ENCODE peak calls at places on chromosomes 3 and 15, in five cellular contexts. L is GM12864, X is HCT116, F is NCI-H510A treated with DMSO at 0.1 percent for 48 hours, C is small intestine. S is an unnamed sample.

GRCh38 chr3:66609660-66610547 is 109.1 kb upstream of the LRIG1 start:
- DNase-seq in C (peak), X (no peak), L (no peak), F (peak), S (no peak)

GRCh38 chr15:38672814-38673292 is 108.2 kb upstream of the RASGRP1 start:
- DNase-seq in C (no peak), L (peak), F (no peak), X (no peak), S (no peak)

GRCh38 chr3:193788189-193788946 is 195.4 kb downstream of the OPA1 start:
- DNase-seq in X (peak), F (peak), C (peak), L (peak), S (peak)

GRCh38 chr15:22811640-22812039 is 25.2 kb downstream of the NIPA1 start:
- DNase-seq in X (no peak), L (no peak), F (peak), C (peak), S (peak)

GRCh38 chr15:68317281-68318007 is 39.9 kb downstream of the FEM1B start:
- DNase-seq in X (no peak), L (no peak), C (no peak), F (no peak), S (no peak)

GRCh38 chr3:43176666-43177065 is 70.8 kb upstream of the POMGNT2 start:
- DNase-seq in X (no peak), F (no peak), C (no peak), L (no peak), S (no peak)

GRCh38 chr3:135531996-135532395 is 433.5 kb upstream of the PPP2R3A start:
- DNase-seq in C (peak), F (peak), X (no peak), L (no peak), S (no peak)

GRCh38 chr15:48334260-48334659 is 3.0 kb downstream of the DUT start:
- DNase-seq in F (no peak), X (no peak), L (no peak), C (no peak), S (no peak)

GRCh38 chr3:169171739-169172138 is 491.8 kb downstream of the MECOM start:
- DNase-seq in X (no peak), F (no peak), L (no peak), C (no peak), S (no peak)

GRCh38 chr3:83740504-83740903 is 1218.3 kb upstream of the CADM2 start:
- DNase-seq in C (no peak), L (no peak), F (no peak), X (no peak), S (no peak)

GRCh38 chr15:62482715-62483429 is 317.8 kb upstream of the C2CD4B start:
- DNase-seq in L (peak), F (no peak), X (peak), C (no peak), S (no peak)

GRCh38 chr3:123892195-123892594 is 8.1 kb upstream of the MYLK start:
- DNase-seq in L (no peak), C (no peak), F (no peak), X (no peak), S (no peak)

GRCh38 chr3:5090197-5090596 is 31.9 kb upstream of the ARL8B start:
- DNase-seq in X (no peak), L (no peak), C (no peak), F (no peak), S (no peak)

GRCh38 chr3:84974347-84974746 is 15.6 kb downstream of the CADM2 start:
- DNase-seq in X (no peak), L (no peak), F (no peak), C (no peak), S (no peak)

GRCh38 chr3:73503781-73504180 is 121.0 kb downstream of the PDZRN3 start:
- DNase-seq in X (no peak), C (no peak), L (no peak), F (no peak), S (no peak)

GRCh38 chr3:52210550-52211046 is 12.6 kb downstream of the ALAS1 start:
- DNase-seq in L (no peak), C (peak), X (no peak), F (peak), S (no peak)

GRCh38 chr15:81301815-81302399 is 22.0 kb downstream of the STARD5 start:
- DNase-seq in X (no peak), L (peak), C (no peak), F (no peak), S (no peak)

GRCh38 chr3:138455801-138456716 is 21.6 kb downstream of the ESYT3 start:
- DNase-seq in X (no peak), F (no peak), L (no peak), C (no peak), S (no peak)

GRCh38 chr3:14118400-14119165 is 6.1 kb downstream of the CHCHD4 start:
- DNase-seq in L (no peak), X (no peak), F (peak), C (no peak), S (no peak)

GRCh38 chr3:107718547-107718946 is 195.8 kb downstream of the BBX start:
- DNase-seq in L (no peak), F (no peak), C (no peak), X (no peak), S (no peak)

GRCh38 chr3:141151439-141151838 is 80.2 kb upstream of the PXYLP1 start:
- DNase-seq in C (no peak), X (no peak), F (no peak), L (no peak), S (peak)

GRCh38 chr15:99911824-99912223 is 178.6 kb upstream of the LYSMD4 start:
- DNase-seq in C (no peak), X (no peak), F (no peak), L (no peak), S (no peak)

GRCh38 chr3:138059261-138059660 is 49.3 kb downstream of the CLDN18 start:
- DNase-seq in F (no peak), L (no peak), C (no peak), X (no peak), S (peak)

GRCh38 chr3:10444511-10444910 is 60.9 kb downstream of the ATP2B2 start:
- DNase-seq in X (no peak), F (no peak), L (no peak), C (no peak), S (no peak)

GRCh38 chr3:119258915-119259314 is 18.2 kb upstream of the B4GALT4 start:
- DNase-seq in F (no peak), C (no peak), L (peak), X (no peak), S (no peak)

GRCh38 chr3:136664771-136665170 is 87.4 kb downstream of the STAG1 start:
- DNase-seq in X (no peak), C (no peak), F (no peak), L (no peak), S (no peak)

GRCh38 chr3:118380576-118380975 is 654.1 kb downstream of the IGSF11 start:
- DNase-seq in X (no peak), C (no peak), L (no peak), F (peak), S (no peak)

GRCh38 chr3:50862221-50862620 is 187.5 kb downstream of the DOCK3 start:
- DNase-seq in F (peak), X (no peak), L (no peak), C (no peak), S (no peak)

GRCh38 chr15:51982013-51982769 is 10.6 kb upstream of the LEO1 start:
- DNase-seq in C (peak), X (peak), F (peak), L (peak), S (no peak)

GRCh38 chr3:63968612-63969350 is 54.5 kb downstream of the PSMD6 start:
- DNase-seq in F (no peak), C (peak), L (no peak), X (no peak), S (no peak)

GRCh38 chr15:81030368-81030739 is 29.6 kb downstream of the TLNRD1 start:
- DNase-seq in X (no peak), F (no peak), C (no peak), L (no peak), S (no peak)

GRCh38 chr3:127143172-127143571 is 49.8 kb upstream of the PRR23E start:
- DNase-seq in F (no peak), C (no peak), L (no peak), X (no peak), S (no peak)

S was measured in Right ventricle myocardium superior.